ENCODE peak calls at places on chromosomes 12 and 14, in five cellular contexts. E is sigmoid colon, F is IMR-90, U is tibial nerve, R is body of pancreas. V is an unnamed sample.
A peak's percentile ranks its signal among the peaks of the same experiment; 100 is the strongest.

GRCh38 chr14:93126124-93126523 is 10.4 kb upstream of the ITPK1 start:
- DNase-seq in E (no peak), F (no peak), R (no peak), U (no peak), V (no peak)

GRCh38 chr14:19917955-19918518 is 2.4 kb upstream of the OR4K5 start:
- DNase-seq in E (no peak), U (no peak), F (no peak), R (no peak), V (no peak)

GRCh38 chr12:49451468-49452259 is 84.4 kb downstream of the SPATS2 start:
- DNase-seq in F (no peak), E (no peak), R (no peak), U (no peak), V (no peak)

GRCh38 chr12:115953031-115953430 is 324.5 kb downstream of the MED13L start:
- DNase-seq in R (no peak), E (no peak), F (no peak), U (no peak), V (no peak)

GRCh38 chr12:92582888-92583287 is 119.9 kb upstream of the PLEKHG7 start:
- DNase-seq in F (no peak), R (no peak), U (no peak), E (no peak), V (no peak)

GRCh38 chr12:71157601-71158233 is at the start of gene TSPAN8:
- DNase-seq in E (no peak), F (no peak), R (peak; percentile 45), U (no peak), V (peak; percentile 32)

GRCh38 chr12:50922820-50923219 is 29.5 kb upstream of the HIGD1C start:
- DNase-seq in R (no peak), F (peak; percentile 13), U (no peak), E (peak; percentile 78), V (no peak)

GRCh38 chr12:116551952-116552749 is 7.0 kb upstream of the MAP1LC3B2 start:
- DNase-seq in E (no peak), F (peak; percentile 86), U (no peak), R (no peak), V (peak; percentile 44)

GRCh38 chr14:92670967-92671366 is 77.5 kb downstream of the LGMN start:
- DNase-seq in R (no peak), F (peak; percentile 52), U (no peak), E (no peak), V (no peak)

GRCh38 chr12:53975816-53976152 is 1.0 kb upstream of the HOTAIR start:
- DNase-seq in F (no peak), R (no peak), U (no peak), E (no peak), V (no peak)

GRCh38 chr12:70895956-70896355 is 24.6 kb downstream of the PTPRR start:
- DNase-seq in E (no peak), F (no peak), R (no peak), U (no peak), V (no peak)

GRCh38 chr12:104903648-104904423 is 54.3 kb downstream of the SLC41A2 start:
- DNase-seq in R (peak; percentile 44), E (no peak), U (no peak), F (no peak), V (no peak)

GRCh38 chr12:127280393-127281275 is 986.3 kb upstream of the TMEM132C start:
- DNase-seq in E (no peak), U (no peak), R (peak; percentile 66), F (no peak), V (peak; percentile 82)

GRCh38 chr14:21308132-21308478 is 28.2 kb downstream of the RPGRIP1 start:
- DNase-seq in E (no peak), F (no peak), R (no peak), U (no peak), V (no peak)

GRCh38 chr12:84766375-84766774 is 146.2 kb downstream of the SLC6A15 start:
- DNase-seq in U (no peak), R (no peak), E (no peak), F (no peak), V (no peak)

GRCh38 chr12:52038447-52038846 is 12.8 kb upstream of the NR4A1 start:
- DNase-seq in E (no peak), R (no peak), U (no peak), F (peak; percentile 48), V (no peak)

GRCh38 chr14:99821519-99822165 is 28.4 kb downstream of the EML1 start:
- DNase-seq in U (no peak), R (peak; percentile 19), F (peak; percentile 85), E (no peak), V (no peak)

DNA sequence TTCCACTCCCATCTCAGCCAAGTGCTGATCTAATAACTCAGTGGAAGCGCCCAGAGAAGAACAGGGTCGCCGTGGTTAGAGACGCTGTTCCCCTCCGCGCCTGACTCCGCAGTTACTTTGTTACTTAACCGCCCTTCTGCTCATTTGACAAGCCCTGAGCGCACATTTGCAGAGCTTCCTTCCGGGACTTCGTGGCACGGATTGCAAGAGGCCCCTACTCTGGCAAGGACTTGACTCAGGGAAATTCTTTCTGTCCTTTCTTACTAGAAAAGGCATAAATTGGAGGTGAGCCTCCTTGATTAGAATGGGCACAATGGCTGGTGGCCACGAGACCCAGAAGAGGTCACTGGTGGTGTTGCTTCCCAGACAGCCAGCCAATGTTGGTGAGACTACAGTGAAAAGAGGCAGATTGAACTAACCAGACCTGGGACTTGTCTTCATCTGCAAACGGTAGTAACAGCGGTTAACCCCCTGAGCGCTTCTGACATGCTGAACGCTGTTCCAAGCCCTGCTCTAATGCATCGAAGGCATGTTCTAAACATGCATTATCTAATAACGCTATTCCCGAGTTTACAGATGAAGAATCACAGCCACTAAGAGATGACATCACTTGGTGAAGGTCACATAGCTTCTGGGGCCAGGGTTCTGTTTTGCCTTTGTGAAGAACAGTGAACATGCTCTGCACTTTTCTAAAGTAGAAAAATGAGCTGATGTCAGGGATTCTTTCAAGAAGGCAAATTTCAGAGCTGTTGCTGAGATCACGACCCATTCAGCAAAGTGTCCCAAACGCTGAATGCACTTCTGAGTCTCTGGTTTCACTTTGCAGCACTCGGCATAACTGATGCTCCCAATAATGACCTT is 55.8 kb downstream of the FOS start:
- DNase-seq in E (peak; percentile 83), U (no peak), F (peak; percentile 3), R (peak; percentile 36), V (peak; percentile 71)
- TF ChIP-seq POLR2A in E (no peak), U (peak; percentile 29), F (no peak), R (no peak), V (no peak)

GRCh38 chr12:111450676-111451075 is 45.0 kb downstream of the SH2B3 start:
- DNase-seq in U (no peak), F (no peak), E (peak; percentile 59), R (no peak), V (peak; percentile 12)

GRCh38 chr12:111451232-111451631 is 45.5 kb downstream of the SH2B3 start:
- DNase-seq in U (no peak), F (no peak), E (no peak), R (no peak), V (no peak)

GRCh38 chr12:111453071-111453989 is 47.6 kb downstream of the SH2B3 start:
- DNase-seq in F (no peak), R (no peak), E (peak; percentile 47), U (no peak), V (peak; percentile 12)

GRCh38 chr12:111448831-111449790 is 43.4 kb downstream of the SH2B3 start:
- DNase-seq in E (peak; percentile 47), F (no peak), R (no peak), U (no peak), V (peak; percentile 76)

DNA sequence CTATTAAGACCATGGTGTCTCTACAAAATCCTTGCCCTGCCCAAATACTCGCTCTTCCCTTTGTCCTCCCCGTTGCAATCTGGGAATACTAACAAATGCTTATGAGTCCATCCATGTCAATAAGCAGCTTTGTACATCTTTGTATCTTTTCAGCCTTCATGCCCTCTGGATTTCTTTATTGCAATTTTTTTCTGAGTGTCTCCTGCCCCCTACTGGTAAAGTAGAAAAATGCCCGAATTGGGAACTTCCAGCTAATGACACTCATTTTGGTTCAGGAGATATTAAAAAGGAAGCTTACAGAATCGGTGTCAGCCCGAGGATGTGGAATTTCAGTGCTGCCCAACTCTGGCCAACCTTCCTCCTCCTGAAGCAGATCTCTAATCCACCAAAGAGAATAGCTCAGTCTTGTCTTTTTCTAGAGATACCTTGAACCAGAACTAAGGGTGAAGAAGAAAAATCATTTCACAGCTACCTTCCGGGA is 46.0 kb downstream of the SH2B3 start:
- DNase-seq in F (peak; percentile 59), R (no peak), E (peak; percentile 22), U (no peak), V (peak; percentile 10)
- TF ChIP-seq POLR2A in F (no peak), R (no peak), E (no peak), U (no peak), V (no peak)

DNA sequence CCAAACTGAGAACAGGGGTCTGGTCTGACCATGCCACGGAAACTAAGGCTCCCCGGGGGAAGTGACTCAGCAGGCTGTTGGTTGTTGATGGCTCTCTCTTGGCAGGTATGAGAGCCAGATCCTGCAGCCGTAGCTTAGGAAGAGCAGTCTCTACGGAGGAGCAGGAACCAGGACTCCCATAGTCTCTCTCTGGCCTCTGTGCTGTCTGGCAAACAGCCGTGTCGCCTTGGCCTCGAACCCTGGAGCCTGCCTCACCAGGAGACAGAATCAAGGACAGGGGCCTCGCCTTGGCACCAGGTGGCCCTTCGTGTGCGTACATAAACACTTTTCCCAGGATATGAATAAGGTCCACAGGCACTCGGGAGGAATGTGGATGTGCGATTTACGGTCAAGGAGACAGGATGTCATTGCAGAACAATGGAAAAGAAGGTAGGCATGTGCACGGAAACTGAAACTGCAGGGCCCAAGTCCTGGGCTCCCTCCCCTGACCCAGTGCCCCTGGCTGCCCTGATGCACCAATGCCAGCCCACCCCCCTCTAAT is 7.9 kb downstream of the VWF start:
- DNase-seq in E (no peak), F (peak; percentile 15), R (peak; percentile 18), U (no peak), V (no peak)
- TF ChIP-seq POLR2A in E (no peak), F (no peak), R (no peak), U (no peak), V (no peak)

GRCh38 chr12:57229041-57229633 is 374 bp upstream of the SHMT2 start:
- DNase-seq in E (no peak), U (no peak), F (no peak), R (no peak), V (no peak)
- TF ChIP-seq POLR2A in E (no peak), U (no peak), F (no peak), R (no peak), V (no peak)

DNA sequence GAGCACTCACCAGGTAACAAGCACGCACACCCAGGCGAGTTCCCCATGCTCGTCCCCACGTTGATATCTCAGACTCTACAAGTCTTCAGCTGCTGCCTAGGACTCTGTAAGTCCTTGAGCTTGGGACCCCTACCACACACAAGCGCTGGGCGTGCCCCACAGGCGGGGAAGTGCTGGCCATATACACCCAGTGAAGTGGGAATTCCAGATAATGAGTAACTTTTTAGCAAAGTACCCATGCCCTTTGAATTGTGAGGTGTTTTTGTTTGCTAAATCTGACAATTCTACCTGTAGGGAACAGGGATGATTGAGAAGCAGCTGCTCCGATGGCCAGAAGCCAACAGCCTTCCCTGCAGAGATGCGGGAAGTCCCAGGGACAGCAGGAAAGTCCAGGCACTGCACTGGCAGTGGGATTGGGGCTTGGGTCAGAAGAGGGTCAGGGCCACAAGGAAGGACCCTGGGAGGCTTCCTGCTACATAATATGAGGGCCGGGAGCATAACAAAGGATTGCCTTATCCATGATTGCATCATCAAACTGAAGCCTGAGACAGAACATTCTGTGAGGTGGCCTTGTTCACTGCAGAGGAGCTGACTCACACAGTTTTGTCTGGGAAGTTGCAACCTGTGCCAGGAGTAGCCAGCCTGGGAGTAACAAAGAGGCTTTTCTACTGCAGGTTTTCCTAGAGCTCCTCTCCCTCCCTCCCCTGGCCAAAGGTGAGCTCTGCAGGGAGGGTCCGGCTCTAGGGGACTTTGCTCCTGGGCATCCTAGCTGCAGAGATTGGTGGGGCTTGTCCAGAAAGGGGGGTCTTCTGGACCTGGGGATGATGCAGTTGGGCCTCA is 13.2 kb upstream of the SERPINA3 start:
- DNase-seq in U (peak; percentile 61), F (peak; percentile 97), E (peak; percentile 93), R (peak; percentile 94), V (peak; percentile 93)
- TF ChIP-seq POLR2A in U (no peak), F (no peak), E (no peak), R (no peak), V (no peak)

GRCh38 chr12:82481954-82482353 is 123.6 kb downstream of the METTL25 start:
- DNase-seq in E (no peak), R (no peak), F (no peak), U (no peak), V (no peak)
- TF ChIP-seq POLR2A in E (no peak), R (no peak), F (no peak), U (no peak), V (no peak)

V was measured in testis.